ENCODE peak calls at places on chromosomes 6 and 20, in ten cellular contexts. G is pancreas; L is sciatic nerve; N is activated naive CD4-positive, alpha-beta T cell; X is lung microvascular endothelial cell; K is DMS79; A is AML-193; S is NCI-H1417 treated with DMSO at 0.1 percent for 48 hours; T is stromal cell of bone marrow; W is stimulated activated CD4-positive, alpha-beta T cell treated with anti-CD3 and anti-CD28 coated beads, Interleukin-1b, Interleukin-23, amount 100 ng/mL, for 48 hours. M is an unnamed sample.

GRCh38 chr6:24529985-24530384 is 35.2 kb downstream of the ALDH5A1 start:
- DNase-seq in S (no peak), W (no peak), K (no peak), T (no peak), G (no peak), L (no peak), X (no peak), A (no peak), N (no peak), M (no peak)

GRCh38 chr6:170032197-170032596 is 258.7 kb downstream of the DLL1 start:
- DNase-seq in A (no peak), K (no peak), T (no peak), S (no peak), X (no peak), W (no peak), G (no peak), N (no peak), L (peak), M (no peak)

GRCh38 chr6:33983109-33983475 is 162.8 kb downstream of the GRM4 start:
- DNase-seq in T (no peak), N (no peak), W (no peak), S (no peak), A (no peak), K (no peak), L (peak), X (peak), G (peak), M (no peak)

GRCh38 chr20:32648761-32649615 is 24.8 kb downstream of the C20orf203 start:
- DNase-seq in X (no peak), G (no peak), T (no peak), W (no peak), S (no peak), N (no peak), A (peak), L (no peak), K (no peak), M (no peak)

GRCh38 chr6:28209753-28210535 is 15.1 kb upstream of the ZSCAN9 start:
- DNase-seq in S (no peak), L (no peak), N (no peak), A (no peak), G (no peak), W (no peak), K (no peak), T (no peak), X (no peak), M (no peak)

GRCh38 chr6:42714098-42714761 is 8.2 kb downstream of the PRPH2 start:
- DNase-seq in X (no peak), A (no peak), T (no peak), L (no peak), N (no peak), S (no peak), W (no peak), K (no peak), G (no peak), M (no peak)

GRCh38 chr6:111987295-111987694 is 66.6 kb upstream of the CCN6 start:
- DNase-seq in W (no peak), G (no peak), N (no peak), K (peak), A (no peak), T (no peak), X (no peak), L (no peak), S (no peak), M (no peak)

GRCh38 chr6:143279385-143279784 is 171.1 kb downstream of the ADAT2 start:
- DNase-seq in L (no peak), T (peak), X (peak), W (no peak), N (no peak), S (no peak), A (peak), G (peak), K (no peak), M (no peak)

GRCh38 chr20:38165089-38165965 is at the start of gene TGM2:
- DNase-seq in X (peak), S (no peak), T (no peak), G (peak), A (no peak), W (peak), K (no peak), N (no peak), L (peak), M (no peak)

GRCh38 chr20:59751075-59751711 is 146.9 kb downstream of the PHACTR3 start:
- DNase-seq in S (no peak), A (peak), W (peak), T (peak), L (peak), X (peak), G (peak), K (peak), N (no peak), M (no peak)

GRCh38 chr20:41234546-41234945 is 83.0 kb downstream of the ZHX3 start:
- DNase-seq in W (no peak), N (no peak), S (no peak), T (no peak), L (no peak), A (no peak), K (no peak), G (no peak), X (no peak), M (no peak)

GRCh38 chr6:88722691-88723090 is 240.7 kb downstream of the RNGTT start:
- DNase-seq in K (no peak), N (no peak), T (no peak), L (no peak), X (no peak), G (no peak), W (no peak), A (no peak), S (no peak), M (no peak)

GRCh38 chr20:54691335-54691734 is 215.9 kb downstream of the DOK5 start:
- DNase-seq in N (no peak), L (no peak), X (no peak), G (no peak), T (no peak), K (no peak), W (no peak), A (no peak), S (no peak), M (no peak)